ENCODE peak calls at places on chromosomes 12 and 14, in four cellular contexts. One of them, this sample, is unnamed.

GRCh38 chr14:22897357-22897756 is 14.3 kb downstream of the REM2 start:
- DNase-seq in AG20443: no peak
- DNase-seq in upper lobe of right lung: no peak
- DNase-seq in neural crest cell: no peak
- DNase-seq in this sample: peak; percentile 21

GRCh38 chr14:33957993-33958392 is 7.1 kb upstream of the EGLN3 start:
- DNase-seq in AG20443: no peak
- DNase-seq in upper lobe of right lung: no peak
- DNase-seq in neural crest cell: no peak
- DNase-seq in this sample: no peak

GRCh38 chr12:12528361-12529092 is 34.1 kb downstream of the DUSP16 start:
- DNase-seq in AG20443: no peak
- DNase-seq in upper lobe of right lung: no peak
- DNase-seq in neural crest cell: no peak
- DNase-seq in this sample: no peak

GRCh38 chr12:87274594-87275245 is 754.5 kb downstream of the C12orf50 start:
- DNase-seq in AG20443: no peak
- DNase-seq in upper lobe of right lung: no peak
- DNase-seq in neural crest cell: no peak
- DNase-seq in this sample: no peak

GRCh38 chr12:98352218-98352811 is 163.1 kb upstream of the TMPO start:
- DNase-seq in AG20443: peak; percentile 65
- DNase-seq in upper lobe of right lung: no peak
- DNase-seq in neural crest cell: no peak
- DNase-seq in this sample: peak; percentile 76

GRCh38 chr14:98580131-98580678 is 691.8 kb downstream of the BCL11B start:
- DNase-seq in AG20443: no peak
- DNase-seq in upper lobe of right lung: no peak
- DNase-seq in neural crest cell: peak; percentile 28
- DNase-seq in this sample: no peak

GRCh38 chr12:112778400-112778799 is 13.1 kb upstream of the RPH3A start:
- DNase-seq in AG20443: no peak
- DNase-seq in upper lobe of right lung: no peak
- DNase-seq in neural crest cell: no peak
- DNase-seq in this sample: no peak

GRCh38 chr12:108589028-108589839 is 8.7 kb downstream of the TMEM119 start:
- DNase-seq in AG20443: peak; percentile 42
- DNase-seq in upper lobe of right lung: peak; percentile 32
- DNase-seq in neural crest cell: no peak
- DNase-seq in this sample: peak; percentile 72

GRCh38 chr12:23631991-23632390 is 317.5 kb downstream of the SOX5 start:
- DNase-seq in AG20443: no peak
- DNase-seq in upper lobe of right lung: no peak
- DNase-seq in neural crest cell: no peak
- DNase-seq in this sample: no peak

GRCh38 chr12:54526800-54527630 is 22.4 kb upstream of the PDE1B start:
- DNase-seq in AG20443: peak; percentile 50
- DNase-seq in upper lobe of right lung: no peak
- DNase-seq in neural crest cell: peak; percentile 70
- DNase-seq in this sample: no peak

This sample was measured in osteoblast.